ENCODE peak calls at places on chromosomes 1 and 21, in eight cellular contexts. W, R, L, X, U, Z, J and G are unnamed samples.

GRCh38 chr1:115411388-115412063 is 73.5 kb upstream of the NGF start:
- DNase-seq in W (no peak), R (no peak), L (no peak), X (no peak), U (no peak), Z (no peak), J (peak), G (no peak)

GRCh38 chr1:235021815-235022214 is 106.8 kb downstream of the TOMM20 start:
- DNase-seq in W (no peak), R (no peak), L (no peak), X (no peak), U (no peak), Z (no peak), J (no peak), G (no peak)

GRCh38 chr1:58391514-58391913 is 155.0 kb downstream of the OMA1 start:
- DNase-seq in W (no peak), R (no peak), L (no peak), X (no peak), U (no peak), Z (no peak), J (no peak), G (no peak)

GRCh38 chr1:24198766-24199165 is 11.7 kb upstream of the IFNLR1 start:
- DNase-seq in W (no peak), R (no peak), L (no peak), X (no peak), U (no peak), Z (no peak), J (no peak), G (no peak)

GRCh38 chr1:62438163-62438562 is 1.3 kb downstream of the USP1 start:
- DNase-seq in W (no peak), R (no peak), L (no peak), X (no peak), U (no peak), Z (no peak), J (peak), G (no peak)

GRCh38 chr1:43524804-43525203 is 5.9 kb upstream of the PTPRF start:
- DNase-seq in W (no peak), R (no peak), L (no peak), X (no peak), U (no peak), Z (no peak), J (no peak), G (no peak)

GRCh38 chr1:112509005-112509659 is 367 bp downstream of the WNT2B start:
- DNase-seq in W (peak), R (peak), L (no peak), X (peak), U (no peak), Z (peak), J (no peak), G (no peak)

GRCh38 chr1:107076846-107077245 is 20.4 kb downstream of the PRMT6 start:
- DNase-seq in W (no peak), R (no peak), L (no peak), X (no peak), U (no peak), Z (no peak), J (peak), G (no peak)

GRCh38 chr1:175808573-175808972 is 65.2 kb upstream of the TNR start:
- DNase-seq in W (no peak), R (no peak), L (no peak), X (no peak), U (no peak), Z (no peak), J (no peak), G (no peak)

GRCh38 chr1:167708940-167709389 is 12.8 kb upstream of the MPZL1 start:
- DNase-seq in W (no peak), R (no peak), L (no peak), X (no peak), U (no peak), Z (no peak), J (no peak), G (no peak)

GRCh38 chr1:205284420-205285144 is 37.0 kb downstream of the NUAK2 start:
- DNase-seq in W (peak), R (peak), L (peak), X (peak), U (peak), Z (peak), J (peak), G (peak)

GRCh38 chr1:45929257-45929687 is 125.9 kb downstream of the MAST2 start:
- DNase-seq in W (no peak), R (no peak), L (no peak), X (no peak), U (no peak), Z (no peak), J (peak), G (no peak)

GRCh38 chr1:36323636-36324321 is at the start of gene EVA1B:
- DNase-seq in W (peak), R (peak), L (peak), X (peak), U (peak), Z (peak), J (peak), G (peak)

GRCh38 chr1:208825305-208825704 is 581.1 kb upstream of the PLXNA2 start:
- DNase-seq in W (no peak), R (no peak), L (no peak), X (no peak), U (no peak), Z (no peak), J (no peak), G (no peak)

GRCh38 chr1:165914136-165914798 is 86.9 kb downstream of the UCK2 start:
- DNase-seq in W (no peak), R (no peak), L (peak), X (peak), U (no peak), Z (no peak), J (peak), G (peak)

GRCh38 chr1:221809101-221810029 is 67.5 kb upstream of the DUSP10 start:
- DNase-seq in W (no peak), R (no peak), L (no peak), X (no peak), U (no peak), Z (no peak), J (peak), G (no peak)

GRCh38 chr21:28444131-28444530 is 548.5 kb downstream of the LTN1 start:
- DNase-seq in W (no peak), R (no peak), L (no peak), X (no peak), U (no peak), Z (no peak), J (no peak), G (no peak)

GRCh38 chr1:107965112-107965991 is at the start of gene VAV3:
- DNase-seq in W (peak), R (peak), L (peak), X (peak), U (peak), Z (peak), J (peak), G (peak)

GRCh38 chr1:154557939-154558609 is 388 bp downstream of the UBE2Q1 start:
- DNase-seq in W (peak), R (peak), L (peak), X (peak), U (peak), Z (peak), J (no peak), G (peak)

GRCh38 chr1:18730321-18730720 is 99.7 kb downstream of the PAX7 start:
- DNase-seq in W (no peak), R (no peak), L (no peak), X (no peak), U (no peak), Z (no peak), J (no peak), G (no peak)

GRCh38 chr21:29105218-29105617 is 25.2 kb upstream of the MAP3K7CL start:
- DNase-seq in W (no peak), R (no peak), L (no peak), X (no peak), U (no peak), Z (no peak), J (peak), G (no peak)

GRCh38 chr1:38991638-38992449 is 768 bp downstream of the AKIRIN1 start:
- DNase-seq in W (peak), R (peak), L (peak), X (no peak), U (peak), Z (peak), J (peak), G (peak)

GRCh38 chr1:110412576-110412975 is 5.1 kb upstream of the LAMTOR5 start:
- DNase-seq in W (peak), R (peak), L (peak), X (peak), U (peak), Z (peak), J (peak), G (peak)

GRCh38 chr1:62882161-62882560 is 98.2 kb downstream of the ATG4C start:
- DNase-seq in W (no peak), R (no peak), L (no peak), X (no peak), U (no peak), Z (no peak), J (no peak), G (no peak)

GRCh38 chr21:46393941-46394818 is 64.5 kb upstream of the DIP2A start:
- DNase-seq in W (no peak), R (no peak), L (no peak), X (no peak), U (peak), Z (peak), J (no peak), G (no peak)

GRCh38 chr1:10470043-10470442 is 2.3 kb downstream of the DFFA start:
- DNase-seq in W (no peak), R (no peak), L (no peak), X (no peak), U (no peak), Z (no peak), J (no peak), G (no peak)

GRCh38 chr21:28936036-28936435 is 56.6 kb downstream of the LTN1 start:
- DNase-seq in W (no peak), R (no peak), L (no peak), X (no peak), U (no peak), Z (no peak), J (no peak), G (no peak)

GRCh38 chr1:150560011-150560438 is 10.8 kb downstream of the ADAMTSL4 start:
- DNase-seq in W (peak), R (peak), L (peak), X (peak), U (peak), Z (peak), J (peak), G (peak)

GRCh38 chr1:24926596-24927249 is 3.4 kb downstream of the RUNX3 start:
- DNase-seq in W (no peak), R (no peak), L (no peak), X (peak), U (no peak), Z (no peak), J (no peak), G (no peak)

GRCh38 chr1:53362270-53362669 is 34.4 kb upstream of the LRP8 start:
- DNase-seq in W (peak), R (no peak), L (no peak), X (no peak), U (no peak), Z (no peak), J (no peak), G (peak)

GRCh38 chr1:15620155-15620545 is 2.9 kb downstream of the DDI2 start:
- DNase-seq in W (no peak), R (no peak), L (no peak), X (peak), U (no peak), Z (no peak), J (peak), G (no peak)

GRCh38 chr21:15130751-15131150 is 66.0 kb upstream of the NRIP1 start:
- DNase-seq in W (no peak), R (no peak), L (no peak), X (no peak), U (no peak), Z (no peak), J (peak), G (no peak)

GRCh38 chr1:54768093-54768492 is 3.8 kb upstream of the PARS2 start:
- DNase-seq in W (no peak), R (no peak), L (peak), X (no peak), U (no peak), Z (no peak), J (peak), G (no peak)

GRCh38 chr1:92804721-92805169 is 19.8 kb upstream of the EVI5 start:
- DNase-seq in W (peak), R (peak), L (peak), X (no peak), U (no peak), Z (peak), J (peak), G (peak)

GRCh38 chr1:243890576-243890975 is 40.5 kb upstream of the AKT3 start:
- DNase-seq in W (no peak), R (no peak), L (no peak), X (no peak), U (no peak), Z (no peak), J (peak), G (no peak)

GRCh38 chr1:10374442-10374860 is 24.4 kb upstream of the PGD start:
- DNase-seq in W (no peak), R (no peak), L (no peak), X (no peak), U (no peak), Z (no peak), J (no peak), G (no peak)

GRCh38 chr1:236639686-236640085 is 35.4 kb upstream of the HEATR1 start:
- DNase-seq in W (no peak), R (no peak), L (no peak), X (no peak), U (no peak), Z (no peak), J (no peak), G (no peak)
- H3K27ac ChIP-seq in W (no peak), R (no peak), L (no peak), X (no peak), U (no peak), Z (peak), J (no peak), G (no peak)

DNA sequence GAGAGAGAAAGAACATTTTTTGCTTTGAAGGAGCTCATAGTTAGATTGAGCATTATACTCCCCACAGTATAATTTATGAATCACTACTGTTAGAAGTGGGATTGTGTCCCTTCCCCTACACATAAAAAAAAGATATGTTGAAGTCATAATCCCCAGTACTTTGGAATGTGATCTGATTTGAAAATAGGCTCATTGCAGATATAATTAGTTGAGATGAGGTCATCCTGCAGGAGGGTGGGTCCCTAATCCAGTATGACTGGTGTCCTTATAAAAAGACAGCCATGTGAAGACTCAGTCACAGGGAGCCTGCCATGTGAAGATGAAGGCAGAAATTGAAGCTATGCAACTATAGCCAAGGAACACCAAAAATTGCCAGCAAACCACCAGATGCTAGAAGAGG is 76.4 kb downstream of the TGFB2 start:
- DNase-seq in W (no peak), R (no peak), L (no peak), X (no peak), U (no peak), Z (no peak), J (peak), G (no peak)
- H3K27ac ChIP-seq in W (no peak), R (no peak), L (no peak), X (no peak), U (no peak), Z (no peak), J (peak), G (no peak)

DNA sequence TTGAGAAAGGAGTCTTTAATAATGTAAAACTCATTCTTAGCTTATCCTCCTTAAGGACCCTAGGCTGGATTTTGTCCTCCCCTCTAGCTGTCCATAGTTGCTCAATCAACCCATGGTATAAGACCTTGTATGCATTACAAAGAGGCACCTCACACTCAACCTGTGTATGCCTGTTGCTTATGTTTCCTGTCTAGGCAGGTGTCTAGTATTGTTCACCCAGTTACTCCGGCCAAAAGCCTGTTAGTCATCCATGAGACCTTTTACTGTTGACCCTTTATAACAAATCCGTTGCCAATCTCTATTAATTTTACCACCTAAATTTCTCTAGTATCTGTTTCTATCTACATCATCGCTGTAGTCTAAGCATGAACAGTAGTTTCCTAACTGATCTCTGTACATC is 3.7 kb downstream of the LYPLAL1 start:
- DNase-seq in W (no peak), R (no peak), L (no peak), X (no peak), U (no peak), Z (no peak), J (peak), G (no peak)
- H3K27ac ChIP-seq in W (peak), R (no peak), L (no peak), X (no peak), U (no peak), Z (no peak), J (peak), G (no peak)

GRCh38 chr1:228284521-228284920 is 76.7 kb downstream of the OBSCN start:
- DNase-seq in W (no peak), R (no peak), L (no peak), X (no peak), U (no peak), Z (peak), J (no peak), G (no peak)
- H3K27ac ChIP-seq in W (no peak), R (no peak), L (no peak), X (no peak), U (no peak), Z (no peak), J (no peak), G (no peak)

GRCh38 chr21:42041711-42042110 is 29.4 kb upstream of the UMODL1 start:
- DNase-seq in W (peak), R (peak), L (no peak), X (no peak), U (no peak), Z (no peak), J (no peak), G (no peak)
- H3K27ac ChIP-seq in W (no peak), R (no peak), L (no peak), X (no peak), U (no peak), Z (no peak), J (no peak), G (no peak)

DNA sequence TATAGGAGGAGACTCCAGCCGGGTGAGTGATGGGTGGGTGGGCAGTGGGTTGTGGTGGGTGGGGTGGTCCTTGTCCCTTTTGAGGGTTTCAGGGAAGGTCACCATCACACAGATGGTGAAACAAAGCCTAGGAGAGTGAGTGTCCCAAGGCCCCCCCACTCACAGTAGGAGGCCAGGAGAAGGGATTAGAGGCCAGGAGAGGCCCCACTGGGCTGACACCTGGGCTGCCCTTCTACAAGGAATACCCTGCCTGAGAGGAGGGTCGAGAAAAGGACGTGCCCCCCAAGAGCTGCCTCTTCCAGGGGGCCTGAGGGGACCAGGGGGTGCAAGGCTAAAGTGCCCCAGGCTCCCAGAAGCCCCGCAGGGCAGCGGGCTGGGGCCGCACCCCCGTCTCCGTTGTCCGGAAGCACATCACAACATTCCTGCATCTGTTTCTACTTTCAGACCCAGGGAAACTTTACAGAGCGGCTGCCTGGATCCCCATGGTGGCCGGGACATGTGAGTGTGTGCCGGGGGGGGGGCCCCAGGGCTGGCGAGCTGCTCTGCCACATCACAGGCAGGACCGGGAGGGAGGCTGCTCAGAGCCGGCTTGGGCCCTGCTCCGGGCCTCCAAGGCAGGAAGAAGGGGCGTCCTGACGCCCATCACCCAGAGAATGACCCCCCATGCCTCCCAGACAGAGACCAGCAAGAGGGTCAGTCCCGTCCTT is 68.3 kb downstream of the ARHGEF16 start:
- DNase-seq in W (no peak), R (no peak), L (no peak), X (no peak), U (no peak), Z (no peak), J (no peak), G (no peak)
- H3K27ac ChIP-seq in W (no peak), R (no peak), L (no peak), X (no peak), U (no peak), Z (no peak), J (no peak), G (no peak)

DNA sequence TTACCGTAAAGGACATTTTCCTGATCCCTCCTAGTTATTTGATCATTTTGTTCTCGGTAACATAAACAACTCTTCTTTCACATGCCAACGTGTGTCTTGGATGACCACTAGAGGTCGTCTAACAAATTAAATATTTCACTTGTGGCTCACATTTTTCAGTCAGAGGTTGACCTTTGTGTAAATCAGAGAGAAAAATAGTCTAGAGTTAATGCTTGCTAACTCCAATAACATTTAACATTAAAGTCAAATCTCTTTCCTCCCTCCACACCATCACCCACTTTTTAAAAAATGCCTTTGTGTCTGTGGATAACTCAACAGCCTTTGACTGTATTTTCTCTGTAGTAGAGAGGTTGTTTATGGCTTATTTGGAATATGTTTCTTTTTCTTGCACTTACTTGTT is 220.5 kb upstream of the B3GALT2 start:
- DNase-seq in W (no peak), R (no peak), L (no peak), X (no peak), U (no peak), Z (no peak), J (peak), G (no peak)
- H3K27ac ChIP-seq in W (no peak), R (no peak), L (no peak), X (no peak), U (no peak), Z (no peak), J (no peak), G (no peak)

GRCh38 chr1:116475850-116476218 is 95.0 kb downstream of the CD58 start:
- DNase-seq in W (no peak), R (no peak), L (no peak), X (no peak), U (no peak), Z (no peak), J (no peak), G (no peak)
- H3K27ac ChIP-seq in W (peak), R (no peak), L (no peak), X (no peak), U (peak), Z (peak), J (no peak), G (no peak)

GRCh38 chr1:96362623-96363022 is 359.0 kb upstream of the PTBP2 start:
- DNase-seq in W (no peak), R (no peak), L (no peak), X (no peak), U (no peak), Z (no peak), J (peak), G (no peak)

GRCh38 chr1:96364576-96364975 is 357.0 kb upstream of the PTBP2 start:
- DNase-seq in W (no peak), R (no peak), L (no peak), X (no peak), U (no peak), Z (no peak), J (no peak), G (no peak)

GRCh38 chr1:96361961-96362360 is 359.6 kb upstream of the PTBP2 start:
- DNase-seq in W (no peak), R (no peak), L (no peak), X (no peak), U (no peak), Z (no peak), J (no peak), G (no peak)

GRCh38 chr1:96360036-96360795 is 361.4 kb upstream of the PTBP2 start:
- DNase-seq in W (no peak), R (no peak), L (no peak), X (no peak), U (no peak), Z (no peak), J (peak), G (no peak)

GRCh38 chr1:96361251-96361856 is 360.2 kb upstream of the PTBP2 start:
- DNase-seq in W (no peak), R (no peak), L (no peak), X (no peak), U (no peak), Z (no peak), J (no peak), G (no peak)
- H3K27ac ChIP-seq in W (no peak), R (no peak), L (no peak), X (no peak), U (no peak), Z (no peak), J (no peak), G (no peak)